ENCODE peak calls at places on chromosomes 16 and 17, in eight cellular contexts. B, R, E, T, P, Y, M and Q are unnamed samples.

GRCh38 chr16:15653227-15653626 is 3.2 kb downstream of the NDE1 start:
- DNase-seq in B (no peak), R (no peak), E (no peak), T (no peak), P (no peak), Y (peak; percentile 99), M (no peak), Q (no peak)

GRCh38 chr16:70391881-70392481 is 45.3 kb downstream of the DDX19A start:
- DNase-seq in B (no peak), R (no peak), E (no peak), T (no peak), P (no peak), Y (peak; percentile 69), M (no peak), Q (no peak)

GRCh38 chr16:12995721-12996372 is 94.4 kb downstream of the SHISA9 start:
- DNase-seq in B (no peak), R (no peak), E (no peak), T (no peak), P (no peak), Y (no peak), M (no peak), Q (no peak)

GRCh38 chr16:69709456-69710084 is 16.8 kb downstream of the NQO1 start:
- DNase-seq in B (peak; percentile 59), R (no peak), E (peak; percentile 50), T (no peak), P (peak; percentile 14), Y (peak; percentile 80), M (peak; percentile 65), Q (no peak)

GRCh38 chr16:73714976-73715375 is 581.6 kb upstream of the PSMD7 start:
- DNase-seq in B (no peak), R (no peak), E (no peak), T (no peak), P (no peak), Y (no peak), M (no peak), Q (no peak)

GRCh38 chr16:8632675-8633182 is 11.2 kb downstream of the METTL22 start:
- DNase-seq in B (no peak), R (no peak), E (no peak), T (no peak), P (peak; percentile 39), Y (no peak), M (no peak), Q (no peak)

GRCh38 chr17:58527949-58528348 is 13.5 kb upstream of the MTMR4 start:
- DNase-seq in B (no peak), R (no peak), E (no peak), T (no peak), P (no peak), Y (no peak), M (no peak), Q (no peak)

GRCh38 chr17:1485748-1486376 is 6.6 kb downstream of the MYO1C start:
- DNase-seq in B (peak; percentile 88), R (peak; percentile 46), E (peak; percentile 92), T (peak; percentile 73), P (no peak), Y (peak; percentile 49), M (peak; percentile 69), Q (peak; percentile 66)

GRCh38 chr16:87149051-87149450 is 168.1 kb downstream of the C16orf95 start:
- DNase-seq in B (no peak), R (no peak), E (no peak), T (no peak), P (no peak), Y (no peak), M (no peak), Q (no peak)

GRCh38 chr16:10923650-10924214 is 18.5 kb downstream of the DEXI start:
- DNase-seq in B (no peak), R (no peak), E (no peak), T (peak; percentile 75), P (no peak), Y (no peak), M (no peak), Q (no peak)

GRCh38 chr16:50644245-50644644 is 36.9 kb downstream of the SNX20 start:
- DNase-seq in B (no peak), R (no peak), E (no peak), T (no peak), P (no peak), Y (no peak), M (no peak), Q (no peak)

GRCh38 chr16:66899945-66900688 is 18.6 kb downstream of the CDH16 start:
- DNase-seq in B (peak; percentile 81), R (no peak), E (no peak), T (peak; percentile 87), P (no peak), Y (peak; percentile 87), M (peak; percentile 89), Q (peak; percentile 86)

GRCh38 chr16:88638323-88639230 is at the start of gene IL17C:
- DNase-seq in B (no peak), R (no peak), E (no peak), T (peak; percentile 83), P (no peak), Y (no peak), M (no peak), Q (no peak)

GRCh38 chr16:58013201-58013956 is 12.2 kb downstream of the USB1 start:
- DNase-seq in B (no peak), R (no peak), E (no peak), T (no peak), P (no peak), Y (no peak), M (no peak), Q (no peak)

GRCh38 chr17:17155568-17155967 is 50.6 kb downstream of the PLD6 start:
- DNase-seq in B (no peak), R (peak; percentile 21), E (no peak), T (no peak), P (no peak), Y (no peak), M (no peak), Q (no peak)
- TF ChIP-seq CTCF in B (no peak), R (no peak), E (no peak), T (no peak), P (no peak), Y (no peak), M (no peak), Q (no peak)

GRCh38 chr17:71301063-71301462 is 819.8 kb upstream of the SOX9 start:
- DNase-seq in B (no peak), R (no peak), E (no peak), T (no peak), P (no peak), Y (no peak), M (no peak), Q (no peak)
- TF ChIP-seq CTCF in B (no peak), R (no peak), E (no peak), T (no peak), P (no peak), Y (no peak), M (no peak), Q (no peak)

DNA sequence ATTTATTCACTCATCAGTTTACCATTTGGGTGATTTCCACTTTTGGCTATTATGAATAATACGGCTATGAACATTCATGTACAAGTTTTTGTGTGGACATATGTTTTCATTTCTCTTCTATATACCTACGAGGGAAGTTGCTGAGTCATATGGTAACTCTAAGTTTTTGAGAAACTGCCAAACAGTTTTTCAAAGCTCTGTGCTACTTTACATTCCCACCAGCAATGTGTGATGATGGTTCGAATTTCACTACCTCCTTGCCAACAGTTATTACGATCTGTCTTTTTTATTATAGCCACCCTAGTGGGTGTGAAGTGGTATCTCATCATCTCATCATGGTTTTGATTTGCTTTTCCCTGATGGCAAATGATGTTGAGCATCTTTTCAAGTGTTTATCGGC is 63.7 kb upstream of the MRTFB start:
- DNase-seq in B (no peak), R (no peak), E (peak; percentile 26), T (no peak), P (no peak), Y (peak; percentile 87), M (no peak), Q (no peak)
- TF ChIP-seq CTCF in B (no peak), R (no peak), E (no peak), T (no peak), P (no peak), Y (no peak), M (no peak), Q (no peak)

DNA sequence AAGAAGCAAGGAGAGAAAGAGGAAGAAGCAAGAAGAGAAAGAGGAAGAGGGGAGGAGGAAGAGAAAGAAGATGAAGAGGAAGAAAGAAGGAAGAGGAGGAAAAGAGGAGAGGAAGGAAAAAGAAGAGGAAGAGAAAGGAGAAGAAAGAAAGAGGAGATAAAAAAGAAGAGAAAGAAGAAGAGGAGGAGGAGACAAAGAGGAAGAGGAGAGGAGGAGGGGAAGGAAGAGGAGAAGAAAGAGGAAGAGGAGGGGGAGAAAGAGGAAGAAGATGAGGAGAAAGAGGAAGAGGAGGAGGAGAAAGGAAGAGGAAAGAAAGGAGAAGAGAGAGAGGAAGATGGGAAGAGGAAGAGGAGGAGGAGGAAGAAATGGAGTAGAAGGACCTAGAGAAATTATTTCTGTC is 80.4 kb downstream of the CDYL2 start:
- DNase-seq in B (no peak), R (no peak), E (no peak), T (no peak), P (no peak), Y (no peak), M (no peak), Q (no peak)
- TF ChIP-seq CTCF in B (no peak), R (peak; percentile 6), E (no peak), T (no peak), P (no peak), Y (no peak), M (no peak), Q (no peak)

GRCh38 chr17:19867654-19868395 is at the start of gene ULK2:
- DNase-seq in B (peak; percentile 91), R (peak; percentile 46), E (peak; percentile 83), T (peak; percentile 68), P (no peak), Y (peak; percentile 80), M (peak; percentile 79), Q (no peak)

GRCh38 chr17:19867094-19867653 is 562 bp downstream of the ULK2 start:
- DNase-seq in B (peak; percentile 82), R (peak; percentile 46), E (peak; percentile 80), T (peak; percentile 70), P (no peak), Y (peak; percentile 68), M (peak; percentile 81), Q (no peak)
- TF ChIP-seq CTCF in B (peak; percentile 40), R (no peak), E (no peak), T (no peak), P (no peak), Y (peak; percentile 54), M (peak; percentile 42), Q (no peak)

GRCh38 chr17:75570034-75570676 is 17.4 kb upstream of the MYO15B start:
- DNase-seq in B (no peak), R (no peak), E (no peak), T (no peak), P (no peak), Y (no peak), M (no peak), Q (no peak)
- TF ChIP-seq CTCF in B (no peak), R (no peak), E (no peak), T (no peak), P (no peak), Y (no peak), M (no peak), Q (no peak)